ENCODE peak calls at places on chromosomes 5 and 9, in five cellular contexts. Y is transverse colon, V is NCI-H1105 treated with DMSO at 0.1 percent for 48 hours, A is MM.1S, R is HEK293T. D is an unnamed sample.

GRCh38 chr9:128923493-128923883 is 2.7 kb downstream of the PHYHD1 start:
- DNase-seq in R (no peak), A (no peak), V (no peak), Y (no peak), D (no peak)

GRCh38 chr9:96048954-96049831 is 173.7 kb downstream of the ERCC6L2 start:
- DNase-seq in Y (no peak), V (no peak), A (no peak), R (no peak), D (no peak)

GRCh38 chr5:75507841-75508240 is 3.6 kb downstream of the CERT1 start:
- DNase-seq in V (no peak), Y (no peak), A (no peak), R (no peak), D (no peak)

GRCh38 chr5:34570143-34570542 is 86.0 kb upstream of the RAI14 start:
- DNase-seq in Y (no peak), V (no peak), A (no peak), R (no peak), D (no peak)

GRCh38 chr9:134318941-134319305 is 7.3 kb upstream of the RXRA start:
- DNase-seq in Y (no peak), A (no peak), V (no peak), R (no peak), D (peak; percentile 18)

GRCh38 chr5:66661149-66661548 is 65.0 kb downstream of the MAST4 start:
- DNase-seq in A (no peak), R (no peak), V (no peak), Y (peak; percentile 32), D (peak; percentile 14)

GRCh38 chr5:126454081-126454480 is 30.9 kb downstream of the GRAMD2B start:
- DNase-seq in Y (no peak), R (no peak), V (no peak), A (no peak), D (no peak)

GRCh38 chr5:32462618-32463017 is 18.1 kb upstream of the ZFR start:
- DNase-seq in Y (no peak), A (no peak), V (no peak), R (no peak), D (no peak)

GRCh38 chr5:138107213-138107612 is 23.4 kb downstream of the WNT8A start:
- DNase-seq in A (no peak), V (no peak), R (no peak), Y (no peak), D (no peak)